ENCODE peak calls at places on chromosomes 12 and 14, in four cellular contexts. W is WTC11, O is GM12878, V is HepG2. Z is an unnamed sample.

GRCh38 chr14:63933110-63933509 is 80.3 kb downstream of the SYNE2 start:
- DNase-seq in W (no peak), O (peak), V (no peak), Z (no peak)

GRCh38 chr12:6684609-6685008 is 4.6 kb downstream of the ZNF384 start:
- DNase-seq in W (peak), O (no peak), V (peak), Z (peak)

GRCh38 chr12:75850751-75851462 is 180.7 kb downstream of the PHLDA1 start:
- DNase-seq in W (no peak), O (no peak), V (no peak), Z (no peak)

GRCh38 chr14:88422919-88423318 is 37.5 kb downstream of the SPATA7 start:
- DNase-seq in W (no peak), O (no peak), V (no peak), Z (no peak)

GRCh38 chr14:39368261-39368959 is 63.8 kb downstream of the FBXO33 start:
- DNase-seq in W (peak), O (no peak), V (peak), Z (no peak)

GRCh38 chr12:50234347-50234746 is 49.0 kb downstream of the LIMA1 start:
- DNase-seq in W (no peak), O (no peak), V (no peak), Z (peak)

GRCh38 chr14:98345186-98345585 is 926.8 kb downstream of the BCL11B start:
- DNase-seq in W (no peak), O (no peak), V (no peak), Z (no peak)

GRCh38 chr14:47297374-47297773 is 378.0 kb downstream of the MDGA2 start:
- DNase-seq in W (no peak), O (no peak), V (no peak), Z (no peak)

GRCh38 chr12:75944097-75944904 is 87.3 kb downstream of the PHLDA1 start:
- DNase-seq in W (no peak), O (peak), V (peak), Z (peak)

GRCh38 chr12:57171668-57172067 is 24.2 kb upstream of the LRP1-AS start:
- DNase-seq in W (no peak), O (no peak), V (no peak), Z (no peak)

GRCh38 chr12:85179680-85180300 is 100.2 kb upstream of the ALX1 start:
- DNase-seq in W (no peak), O (no peak), V (no peak), Z (no peak)

GRCh38 chr12:93247313-93248057 is 130.2 kb upstream of the NUDT4 start:
- DNase-seq in W (no peak), O (no peak), V (no peak), Z (no peak)

GRCh38 chr12:93243689-93244513 is 133.8 kb upstream of the NUDT4 start:
- DNase-seq in W (no peak), O (peak), V (peak), Z (peak)

GRCh38 chr12:93244514-93245077 is 133.1 kb upstream of the NUDT4 start:
- DNase-seq in W (no peak), O (peak), V (no peak), Z (no peak)

GRCh38 chr12:93243382-93243688 is 134.4 kb upstream of the NUDT4 start:
- DNase-seq in W (no peak), O (peak), V (no peak), Z (no peak)

DNA sequence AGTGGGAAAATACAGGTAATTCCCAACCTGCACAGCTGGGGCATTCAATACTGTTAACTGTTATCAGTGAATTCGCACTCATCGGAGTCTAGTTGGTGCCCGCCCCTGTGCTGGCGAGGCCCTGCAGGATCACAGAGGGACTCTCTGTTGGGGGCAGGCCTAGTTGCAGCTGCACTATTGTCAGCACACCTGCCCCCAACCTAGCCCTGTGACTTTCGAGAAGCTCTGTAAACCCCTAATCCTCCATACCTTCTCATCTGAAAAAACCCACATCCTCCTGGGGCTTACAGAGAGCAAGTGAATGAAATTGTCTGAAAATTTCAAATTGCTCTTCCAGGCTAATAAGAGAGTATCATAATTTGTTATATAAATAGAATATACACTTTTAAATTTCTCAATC is 132.2 kb upstream of the NUDT4 start:
- DNase-seq in W (no peak), O (peak), V (no peak), Z (no peak)
- TF ChIP-seq CBFB in W (no peak), O (no peak), V (no peak), Z (no peak)

GRCh38 chr14:65462411-65462810 is 49.9 kb downstream of the FUT8 start:
- DNase-seq in W (no peak), O (peak), V (no peak), Z (no peak)
- TF ChIP-seq CBFB in W (no peak), O (peak), V (no peak), Z (no peak)

DNA sequence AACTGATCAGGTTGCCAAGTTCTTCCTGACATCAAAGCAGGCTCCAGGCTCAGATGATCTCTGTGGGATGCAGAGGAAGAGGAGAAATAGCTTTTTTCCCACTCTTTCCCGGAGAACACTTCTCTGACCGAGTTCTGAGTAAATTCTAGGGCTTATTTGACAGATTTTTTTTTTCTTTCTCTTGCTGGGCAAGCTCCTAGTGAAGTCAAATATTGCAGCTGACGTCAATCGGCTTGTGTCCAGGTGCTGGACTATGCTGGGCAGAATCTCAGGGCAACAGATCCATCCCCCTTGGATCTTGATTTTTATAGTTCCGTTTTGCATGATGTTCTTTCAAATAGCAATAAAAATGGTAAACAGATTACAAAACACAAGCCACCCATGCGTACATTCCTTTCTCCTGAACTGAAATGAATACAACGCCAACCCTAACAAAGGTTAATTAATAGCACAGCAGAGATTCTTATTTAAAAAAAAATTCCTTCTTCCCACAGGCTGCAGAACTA is 182.2 kb downstream of the NOVA1 start:
- DNase-seq in W (no peak), O (no peak), V (no peak), Z (no peak)
- TF ChIP-seq CBFB in W (no peak), O (no peak), V (no peak), Z (no peak)

DNA sequence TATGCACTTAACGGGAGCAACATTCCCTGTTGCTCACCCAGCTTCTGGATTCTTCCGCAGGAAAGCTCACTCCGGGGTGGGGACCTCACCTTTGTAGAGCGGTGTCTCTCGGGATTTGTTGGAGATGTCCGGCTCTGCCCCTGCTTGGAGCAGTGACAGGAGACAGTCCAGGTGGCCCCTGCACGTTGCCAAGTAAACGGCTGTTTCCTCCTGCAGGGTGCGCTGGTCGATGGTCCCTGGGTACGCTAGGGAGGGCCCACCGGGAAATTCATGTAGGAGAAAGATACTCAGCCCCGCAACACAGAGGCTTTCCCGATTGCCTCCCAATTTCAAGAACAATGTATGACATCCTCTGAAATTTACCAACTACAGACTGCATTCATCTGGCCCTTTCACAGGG is 23.1 kb downstream of the ASB2 start:
- DNase-seq in W (peak), O (no peak), V (peak), Z (no peak)
- TF ChIP-seq CBFB in W (no peak), O (no peak), V (no peak), Z (no peak)

GRCh38 chr12:51941011-51941561 is 10.4 kb upstream of the ACVR1B start:
- DNase-seq in W (no peak), O (no peak), V (no peak), Z (no peak)
- TF ChIP-seq CBFB in W (no peak), O (no peak), V (no peak), Z (no peak)

GRCh38 chr12:2332266-2332665 is 279.5 kb downstream of the CACNA1C start:
- DNase-seq in W (no peak), O (no peak), V (no peak), Z (no peak)
- TF ChIP-seq CBFB in W (no peak), O (no peak), V (no peak), Z (no peak)

DNA sequence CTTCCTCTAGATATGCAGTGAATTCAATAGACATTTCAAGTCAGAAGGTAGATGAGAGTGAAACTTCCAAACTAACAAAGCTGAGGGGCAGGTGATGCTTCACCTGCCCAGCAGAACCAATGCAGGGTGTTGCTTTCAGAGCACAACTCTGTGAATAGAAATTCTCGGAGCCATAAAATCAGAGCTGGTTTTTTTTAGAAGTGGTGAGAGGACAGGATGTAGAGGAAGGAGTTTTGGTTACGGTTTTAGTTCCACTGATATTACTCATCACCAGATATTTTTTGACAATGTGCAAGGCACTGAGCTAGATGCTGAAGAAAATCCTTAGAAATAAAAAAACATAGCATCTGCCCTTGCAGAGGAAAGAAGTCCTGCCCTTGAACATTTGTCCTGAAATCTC is 62.2 kb downstream of the BMP4 start:
- DNase-seq in W (no peak), O (no peak), V (no peak), Z (no peak)
- TF ChIP-seq CBFB in W (no peak), O (no peak), V (no peak), Z (no peak)